ENCODE peak calls at places on chromosomes 6 and 20, in six cellular contexts. One of them, this sample, is unnamed.

GRCh38 chr6:160273196-160273595 is 14.6 kb upstream of the SLC22A2 start:
- DNase-seq in psoas muscle: no peak
- DNase-seq in AG10803: no peak
- DNase-seq in uterus: no peak
- DNase-seq in brain microvascular endothelial cell: no peak
- DNase-seq in upper lobe of right lung: no peak
- DNase-seq in this sample: no peak

GRCh38 chr20:16096756-16097326 is 476.4 kb downstream of the KIF16B start:
- DNase-seq in uterus: no peak
- DNase-seq in psoas muscle: no peak
- DNase-seq in AG10803: no peak
- DNase-seq in brain microvascular endothelial cell: no peak
- DNase-seq in upper lobe of right lung: no peak
- DNase-seq in this sample: no peak

GRCh38 chr6:138817799-138818198 is 21.9 kb downstream of the ECT2L start:
- DNase-seq in uterus: no peak
- DNase-seq in AG10803: peak; percentile 77
- DNase-seq in brain microvascular endothelial cell: peak; percentile 84
- DNase-seq in upper lobe of right lung: peak; percentile 76
- DNase-seq in psoas muscle: no peak
- DNase-seq in this sample: peak; percentile 26

GRCh38 chr6:43604174-43604573 is 24.9 kb downstream of the GTPBP2 start:
- DNase-seq in uterus: no peak
- DNase-seq in brain microvascular endothelial cell: peak; percentile 80
- DNase-seq in AG10803: peak; percentile 65
- DNase-seq in upper lobe of right lung: no peak
- DNase-seq in psoas muscle: no peak
- DNase-seq in this sample: peak; percentile 58

GRCh38 chr20:61629361-61630239 is 377.5 kb downstream of the CDH4 start:
- DNase-seq in upper lobe of right lung: no peak
- DNase-seq in uterus: no peak
- DNase-seq in psoas muscle: no peak
- DNase-seq in brain microvascular endothelial cell: no peak
- DNase-seq in AG10803: no peak
- DNase-seq in this sample: no peak

GRCh38 chr6:149220882-149221773 is 96.4 kb upstream of the TAB2 start:
- DNase-seq in uterus: no peak
- DNase-seq in AG10803: no peak
- DNase-seq in psoas muscle: no peak
- DNase-seq in upper lobe of right lung: no peak
- DNase-seq in brain microvascular endothelial cell: no peak
- DNase-seq in this sample: no peak

GRCh38 chr20:2237059-2237458 is 58.7 kb upstream of the TGM3 start:
- DNase-seq in uterus: no peak
- DNase-seq in AG10803: peak; percentile 100
- DNase-seq in brain microvascular endothelial cell: peak; percentile 97
- DNase-seq in upper lobe of right lung: no peak
- DNase-seq in psoas muscle: peak; percentile 67
- DNase-seq in this sample: peak; percentile 96

GRCh38 chr6:136763255-136763654 is 29.0 kb downstream of the MAP3K5 start:
- DNase-seq in psoas muscle: no peak
- DNase-seq in uterus: no peak
- DNase-seq in AG10803: no peak
- DNase-seq in upper lobe of right lung: no peak
- DNase-seq in brain microvascular endothelial cell: no peak
- DNase-seq in this sample: no peak

GRCh38 chr6:11225990-11226389 is 6.5 kb downstream of the NEDD9 start:
- DNase-seq in uterus: no peak
- DNase-seq in AG10803: no peak
- DNase-seq in psoas muscle: no peak
- DNase-seq in brain microvascular endothelial cell: no peak
- DNase-seq in upper lobe of right lung: no peak
- DNase-seq in this sample: no peak

GRCh38 chr20:14446446-14446845 is 109.0 kb upstream of the FLRT3 start:
- DNase-seq in psoas muscle: no peak
- DNase-seq in brain microvascular endothelial cell: no peak
- DNase-seq in upper lobe of right lung: no peak
- DNase-seq in uterus: no peak
- DNase-seq in AG10803: no peak
- DNase-seq in this sample: no peak

GRCh38 chr6:165770430-165771082 is 107.5 kb upstream of the PDE10A start:
- DNase-seq in uterus: no peak
- DNase-seq in brain microvascular endothelial cell: no peak
- DNase-seq in upper lobe of right lung: no peak
- DNase-seq in AG10803: peak; percentile 0
- DNase-seq in psoas muscle: no peak
- DNase-seq in this sample: no peak

GRCh38 chr6:151154418-151154817 is 85.3 kb upstream of the AKAP12 start:
- DNase-seq in upper lobe of right lung: no peak
- DNase-seq in AG10803: no peak
- DNase-seq in brain microvascular endothelial cell: peak; percentile 9
- DNase-seq in psoas muscle: peak; percentile 24
- DNase-seq in uterus: no peak
- DNase-seq in this sample: no peak

GRCh38 chr6:31010393-31011060 is at the start of gene MUC22:
- DNase-seq in psoas muscle: no peak
- DNase-seq in uterus: no peak
- DNase-seq in upper lobe of right lung: no peak
- DNase-seq in AG10803: peak; percentile 36
- DNase-seq in brain microvascular endothelial cell: peak; percentile 45
- DNase-seq in this sample: peak; percentile 11

GRCh38 chr6:79687759-79688158 is 56.6 kb downstream of the SH3BGRL2 start:
- DNase-seq in upper lobe of right lung: no peak
- DNase-seq in uterus: no peak
- DNase-seq in psoas muscle: no peak
- DNase-seq in brain microvascular endothelial cell: no peak
- DNase-seq in AG10803: no peak
- DNase-seq in this sample: no peak

GRCh38 chr6:89941847-89942497 is 47.7 kb downstream of the GJA10 start:
- DNase-seq in psoas muscle: no peak
- DNase-seq in brain microvascular endothelial cell: no peak
- DNase-seq in AG10803: no peak
- DNase-seq in upper lobe of right lung: no peak
- DNase-seq in uterus: no peak
- DNase-seq in this sample: no peak

GRCh38 chr6:89310929-89311328 is 4.2 kb downstream of the GABRR2 start:
- DNase-seq in psoas muscle: no peak
- DNase-seq in uterus: no peak
- DNase-seq in AG10803: peak; percentile 15
- DNase-seq in brain microvascular endothelial cell: no peak
- DNase-seq in upper lobe of right lung: no peak
- DNase-seq in this sample: no peak

GRCh38 chr6:138116661-138116999 is 9.4 kb upstream of the PERP start:
- DNase-seq in upper lobe of right lung: no peak
- DNase-seq in AG10803: no peak
- DNase-seq in brain microvascular endothelial cell: no peak
- DNase-seq in psoas muscle: no peak
- DNase-seq in uterus: no peak
- DNase-seq in this sample: no peak

GRCh38 chr6:94071835-94072234 is 652.5 kb upstream of the EPHA7 start:
- DNase-seq in psoas muscle: no peak
- DNase-seq in uterus: no peak
- DNase-seq in brain microvascular endothelial cell: no peak
- DNase-seq in upper lobe of right lung: no peak
- DNase-seq in AG10803: no peak
- DNase-seq in this sample: no peak

GRCh38 chr6:168506460-168506859 is 65.5 kb downstream of the SMOC2 start:
- DNase-seq in brain microvascular endothelial cell: no peak
- DNase-seq in uterus: no peak
- DNase-seq in upper lobe of right lung: no peak
- DNase-seq in psoas muscle: no peak
- DNase-seq in AG10803: no peak
- DNase-seq in this sample: no peak

GRCh38 chr6:11236351-11236750 is 3.9 kb upstream of the NEDD9 start:
- DNase-seq in uterus: no peak
- DNase-seq in upper lobe of right lung: no peak
- DNase-seq in AG10803: peak; percentile 69
- DNase-seq in psoas muscle: no peak
- DNase-seq in brain microvascular endothelial cell: no peak
- DNase-seq in this sample: no peak

GRCh38 chr6:137777299-137778075 is 89.6 kb upstream of the TNFAIP3 start:
- DNase-seq in brain microvascular endothelial cell: no peak
- DNase-seq in upper lobe of right lung: no peak
- DNase-seq in AG10803: no peak
- DNase-seq in uterus: no peak
- DNase-seq in psoas muscle: no peak
- DNase-seq in this sample: no peak

GRCh38 chr6:7143161-7143974 is 35.6 kb downstream of the RREB1 start:
- DNase-seq in upper lobe of right lung: no peak
- DNase-seq in AG10803: no peak
- DNase-seq in brain microvascular endothelial cell: no peak
- DNase-seq in psoas muscle: no peak
- DNase-seq in uterus: no peak
- DNase-seq in this sample: no peak
- TF ChIP-seq CTCF in upper lobe of right lung: no peak
- TF ChIP-seq CTCF in AG10803: peak; percentile 46
- TF ChIP-seq CTCF in brain microvascular endothelial cell: peak; percentile 63
- TF ChIP-seq CTCF in psoas muscle: peak; percentile 22
- TF ChIP-seq CTCF in uterus: no peak
- TF ChIP-seq CTCF in this sample: peak; percentile 27

DNA sequence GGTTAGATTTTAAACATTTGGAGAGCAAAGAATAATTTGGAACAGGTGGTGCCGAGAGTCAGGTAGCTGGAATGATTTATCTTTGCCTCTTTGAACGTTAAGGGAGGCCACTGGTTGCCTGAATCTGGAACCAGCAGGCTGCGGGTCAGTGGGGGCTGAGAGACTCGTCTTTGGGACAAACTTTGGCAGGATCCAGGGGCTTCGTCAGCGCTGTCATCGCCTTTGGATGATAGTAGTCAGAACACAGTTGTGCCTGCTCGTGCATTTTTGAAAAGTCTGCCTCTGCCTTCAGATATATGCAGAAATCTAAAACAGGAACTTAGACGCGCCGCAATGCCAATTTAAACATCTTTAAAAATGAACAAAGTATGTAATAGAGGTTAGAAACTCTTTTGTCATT is 5.0 kb downstream of the EYA2 start:
- DNase-seq in uterus: no peak
- DNase-seq in AG10803: no peak
- DNase-seq in psoas muscle: no peak
- DNase-seq in upper lobe of right lung: no peak
- DNase-seq in brain microvascular endothelial cell: no peak
- DNase-seq in this sample: no peak
- H3K4me3 ChIP-seq in uterus: no peak overlapping the region
- H3K4me3 ChIP-seq in AG10803: no peak overlapping the region
- H3K4me3 ChIP-seq in psoas muscle: no peak overlapping the region
- H3K4me3 ChIP-seq in upper lobe of right lung: no peak overlapping the region
- H3K4me3 ChIP-seq in brain microvascular endothelial cell: no peak overlapping the region
- H3K4me3 ChIP-seq in this sample: no peak overlapping the region

GRCh38 chr6:46862381-46862780 is 59.4 kb downstream of the ADGRF5 start:
- DNase-seq in AG10803: no peak
- DNase-seq in upper lobe of right lung: no peak
- DNase-seq in uterus: no peak
- DNase-seq in psoas muscle: no peak
- DNase-seq in brain microvascular endothelial cell: no peak
- DNase-seq in this sample: no peak
- TF ChIP-seq CTCF in AG10803: no peak
- TF ChIP-seq CTCF in upper lobe of right lung: no peak
- TF ChIP-seq CTCF in uterus: no peak
- TF ChIP-seq CTCF in psoas muscle: no peak
- TF ChIP-seq CTCF in brain microvascular endothelial cell: no peak
- TF ChIP-seq CTCF in this sample: no peak

GRCh38 chr6:32603888-32604287 is 14.2 kb upstream of the HLA-DRB1 start:
- DNase-seq in brain microvascular endothelial cell: no peak
- DNase-seq in upper lobe of right lung: no peak
- DNase-seq in uterus: no peak
- DNase-seq in AG10803: no peak
- DNase-seq in psoas muscle: no peak
- DNase-seq in this sample: no peak
- H3K4me3 ChIP-seq in brain microvascular endothelial cell: no peak overlapping the region
- H3K4me3 ChIP-seq in upper lobe of right lung: no peak overlapping the region
- H3K4me3 ChIP-seq in uterus: no peak overlapping the region
- H3K4me3 ChIP-seq in AG10803: no peak overlapping the region
- H3K4me3 ChIP-seq in psoas muscle: no peak overlapping the region
- H3K4me3 ChIP-seq in this sample: no peak overlapping the region

DNA sequence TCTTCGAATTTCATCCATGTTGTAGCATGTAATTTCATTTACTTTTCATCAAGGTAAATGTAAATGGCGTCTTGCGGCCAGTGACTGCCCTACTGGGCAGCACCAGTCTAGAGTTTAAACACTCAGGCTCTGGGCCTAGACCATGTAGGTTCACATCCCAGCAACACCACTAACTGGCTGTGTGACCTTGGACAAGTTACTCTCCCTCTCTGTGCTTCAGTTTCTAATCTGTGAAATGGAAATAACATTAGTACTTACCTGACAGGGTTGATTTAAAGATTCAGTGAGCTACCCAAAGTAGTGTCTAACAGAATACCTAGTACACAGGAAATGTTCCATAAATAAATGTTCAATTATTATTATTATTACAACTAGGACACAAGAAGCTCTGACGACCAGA is 29.3 kb downstream of the PDRG1 start:
- DNase-seq in AG10803: no peak
- DNase-seq in brain microvascular endothelial cell: no peak
- DNase-seq in upper lobe of right lung: no peak
- DNase-seq in psoas muscle: no peak
- DNase-seq in uterus: no peak
- DNase-seq in this sample: no peak
- TF ChIP-seq CTCF in AG10803: no peak
- TF ChIP-seq CTCF in brain microvascular endothelial cell: no peak
- TF ChIP-seq CTCF in upper lobe of right lung: no peak
- TF ChIP-seq CTCF in psoas muscle: no peak
- TF ChIP-seq CTCF in uterus: no peak
- TF ChIP-seq CTCF in this sample: no peak

GRCh38 chr20:51456511-51457280 is 85.8 kb downstream of the NFATC2 start:
- DNase-seq in uterus: peak; percentile 98
- DNase-seq in brain microvascular endothelial cell: peak; percentile 94
- DNase-seq in psoas muscle: peak; percentile 96
- DNase-seq in upper lobe of right lung: peak; percentile 96
- DNase-seq in AG10803: peak; percentile 94
- DNase-seq in this sample: peak; percentile 92
- H3K4me3 ChIP-seq in uterus: no peak overlapping the region
- H3K4me3 ChIP-seq in brain microvascular endothelial cell: peak overlapping the region; percentile 15
- H3K4me3 ChIP-seq in psoas muscle: peak overlapping the region; percentile 31
- H3K4me3 ChIP-seq in upper lobe of right lung: no peak overlapping the region
- H3K4me3 ChIP-seq in AG10803: peak overlapping the region; percentile 20
- H3K4me3 ChIP-seq in this sample: no peak overlapping the region

GRCh38 chr6:140001005-140001404 is 626.6 kb upstream of the CITED2 start:
- DNase-seq in upper lobe of right lung: no peak
- DNase-seq in uterus: no peak
- DNase-seq in psoas muscle: no peak
- DNase-seq in AG10803: no peak
- DNase-seq in brain microvascular endothelial cell: no peak
- DNase-seq in this sample: no peak

GRCh38 chr6:140001851-140002301 is 627.4 kb upstream of the CITED2 start:
- DNase-seq in AG10803: peak; percentile 89
- DNase-seq in psoas muscle: no peak
- DNase-seq in uterus: no peak
- DNase-seq in brain microvascular endothelial cell: no peak
- DNase-seq in upper lobe of right lung: no peak
- DNase-seq in this sample: no peak

GRCh38 chr6:139990865-139991264 is 616.4 kb upstream of the CITED2 start:
- DNase-seq in uterus: no peak
- DNase-seq in psoas muscle: no peak
- DNase-seq in upper lobe of right lung: no peak
- DNase-seq in AG10803: peak; percentile 58
- DNase-seq in brain microvascular endothelial cell: peak; percentile 44
- DNase-seq in this sample: no peak

GRCh38 chr6:139996253-139996834 is 621.9 kb upstream of the CITED2 start:
- DNase-seq in upper lobe of right lung: no peak
- DNase-seq in psoas muscle: no peak
- DNase-seq in brain microvascular endothelial cell: no peak
- DNase-seq in AG10803: no peak
- DNase-seq in uterus: no peak
- DNase-seq in this sample: no peak
- TF ChIP-seq CTCF in upper lobe of right lung: peak; percentile 13
- TF ChIP-seq CTCF in psoas muscle: peak; percentile 21
- TF ChIP-seq CTCF in brain microvascular endothelial cell: peak; percentile 11
- TF ChIP-seq CTCF in AG10803: no peak
- TF ChIP-seq CTCF in uterus: no peak
- TF ChIP-seq CTCF in this sample: no peak